ENCODE peak calls at places on chromosomes 6 and 20, in nine cellular contexts. Q, Y, X, K, R, J, W, D and P are unnamed samples.

GRCh38 chr6:45486739-45487138 is 109.0 kb upstream of the SUPT3H start:
- DNase-seq in X (no peak), R (no peak), Y (no peak), K (no peak), J (no peak), W (no peak), Q (no peak), D (no peak), P (no peak)

GRCh38 chr6:37493047-37493995 is 6.4 kb downstream of the CCDC167 start:
- DNase-seq in Y (no peak), J (peak; percentile 94), D (no peak), X (no peak), K (no peak), R (no peak), W (no peak), Q (no peak), P (no peak)

GRCh38 chr6:168225471-168225901 is 94.1 kb downstream of the DACT2 start:
- DNase-seq in D (no peak), Q (no peak), W (no peak), R (no peak), Y (no peak), X (no peak), J (no peak), K (no peak), P (no peak)

GRCh38 chr20:44435630-44436335 is 39.9 kb upstream of the TTPAL start:
- DNase-seq in K (no peak), J (no peak), R (no peak), W (no peak), D (no peak), X (no peak), Y (no peak), Q (no peak), P (no peak)

GRCh38 chr6:27889628-27890315 is 22.4 kb downstream of the OR2B2 start:
- DNase-seq in Q (peak; percentile 46), D (no peak), K (no peak), W (no peak), R (no peak), X (peak; percentile 45), Y (no peak), J (no peak), P (no peak)

GRCh38 chr6:36727491-36728021 is 29.9 kb downstream of the RAB44 start:
- DNase-seq in D (no peak), R (no peak), Q (no peak), J (no peak), K (peak; percentile 56), W (no peak), Y (no peak), X (peak; percentile 12), P (no peak)

GRCh38 chr6:9397981-9398559 is 962.7 kb upstream of the SLC35B3 start:
- DNase-seq in W (no peak), J (peak; percentile 94), R (peak; percentile 75), D (no peak), Y (no peak), K (no peak), Q (no peak), X (no peak), P (no peak)

GRCh38 chr6:90274481-90275030 is 22.1 kb downstream of the BACH2 start:
- DNase-seq in J (no peak), D (peak; percentile 87), R (no peak), W (no peak), Q (peak; percentile 91), X (no peak), K (no peak), Y (peak; percentile 83), P (peak; percentile 74)

GRCh38 chr6:112153926-112154621 is 66.7 kb downstream of the FAM229B start:
- DNase-seq in J (no peak), R (no peak), W (no peak), D (no peak), X (peak; percentile 25), K (no peak), Y (no peak), Q (no peak), P (no peak)

GRCh38 chr20:49999329-49999728 is 16.5 kb downstream of the SNAI1 start:
- DNase-seq in D (no peak), Q (no peak), Y (no peak), J (no peak), R (no peak), K (no peak), X (no peak), W (no peak), P (no peak)

GRCh38 chr20:55800501-55800900 is 204.8 kb downstream of the CBLN4 start:
- DNase-seq in J (no peak), W (no peak), K (no peak), Y (no peak), Q (no peak), D (no peak), R (no peak), X (no peak), P (no peak)

GRCh38 chr20:5719861-5720401 is 30.3 kb upstream of the SHLD1 start:
- DNase-seq in X (peak; percentile 73), W (no peak), Q (peak; percentile 49), K (no peak), J (no peak), R (no peak), Y (no peak), D (no peak), P (no peak)

GRCh38 chr6:7921582-7922199 is 11.1 kb upstream of the TXNDC5 start:
- DNase-seq in Y (no peak), R (no peak), Q (no peak), K (no peak), D (no peak), W (no peak), J (no peak), X (no peak), P (no peak)